ENCODE peak calls at places on chromosomes 12 and 14, in nine cellular contexts. Q is AG09309; L is fibroblast of lung; I is CD8-positive, alpha-beta T cell; W is HepG2; K is mucosa of descending colon; U is vagina; Z is stomach; O is HCT116. A is an unnamed sample.
A peak's percentile ranks its signal among the peaks of the same experiment; 100 is the strongest.

GRCh38 chr12:52776435-52776834 is 710 bp downstream of the KRT76 start:
- DNase-seq in Q (no peak), L (no peak), I (no peak), W (no peak), K (no peak), U (no peak), Z (no peak), O (no peak), A (no peak)

GRCh38 chr12:6953417-6954315 is 2.5 kb downstream of the PTPN6 start:
- DNase-seq in Q (no peak), L (peak; percentile 36), I (no peak), W (no peak), K (peak; percentile 67), U (no peak), Z (peak; percentile 54), O (no peak), A (no peak)

GRCh38 chr12:112170376-112170775 is 45.0 kb downstream of the TRAFD1 start:
- DNase-seq in Q (no peak), L (no peak), I (no peak), W (no peak), K (peak; percentile 15), U (no peak), Z (no peak), O (no peak), A (no peak)

GRCh38 chr12:52210186-52210924 is 18.5 kb upstream of the KRT80 start:
- DNase-seq in Q (no peak), L (peak; percentile 82), I (no peak), W (no peak), K (no peak), U (no peak), Z (no peak), O (no peak), A (no peak)

GRCh38 chr14:64757601-64758000 is 53.4 kb downstream of the PLEKHG3 start:
- DNase-seq in Q (no peak), L (no peak), I (no peak), W (no peak), K (no peak), U (no peak), Z (no peak), O (no peak), A (no peak)

GRCh38 chr12:5588231-5588995 is 156.5 kb downstream of the NTF3 start:
- DNase-seq in Q (no peak), L (peak; percentile 20), I (no peak), W (no peak), K (no peak), U (no peak), Z (no peak), O (no peak), A (peak; percentile 9)

GRCh38 chr12:81167694-81168093 is 89.8 kb downstream of the ACSS3 start:
- DNase-seq in Q (no peak), L (peak; percentile 61), I (no peak), W (no peak), K (no peak), U (no peak), Z (no peak), O (no peak), A (no peak)

GRCh38 chr14:24780278-24780677 is 146.3 kb upstream of the GZMB start:
- DNase-seq in Q (no peak), L (no peak), I (no peak), W (no peak), K (no peak), U (no peak), Z (no peak), O (no peak), A (no peak)

GRCh38 chr14:101449114-101449513 is 112.2 kb upstream of the DIO3 start:
- DNase-seq in Q (no peak), L (no peak), I (no peak), W (no peak), K (no peak), U (peak; percentile 82), Z (no peak), O (no peak), A (no peak)

GRCh38 chr12:113276306-113276705 is 55.0 kb downstream of the TPCN1 start:
- DNase-seq in Q (no peak), L (no peak), I (no peak), W (no peak), K (no peak), U (no peak), Z (no peak), O (no peak), A (no peak)

GRCh38 chr12:90575995-90576394 is 379.0 kb downstream of the CCER1 start:
- DNase-seq in Q (no peak), L (no peak), I (no peak), W (no peak), K (peak; percentile 4), U (no peak), Z (no peak), O (no peak), A (no peak)

GRCh38 chr12:108637631-108638030 is 3.9 kb upstream of the SELPLG start:
- DNase-seq in Q (no peak), L (no peak), I (no peak), W (no peak), K (no peak), U (no peak), Z (no peak), O (no peak), A (no peak)

GRCh38 chr12:108640802-108641445 is 7.2 kb upstream of the SELPLG start:
- DNase-seq in Q (no peak), L (peak; percentile 74), I (no peak), W (no peak), K (peak; percentile 63), U (no peak), Z (peak; percentile 51), O (no peak), A (no peak)

GRCh38 chr12:108638141-108638823 is 4.6 kb upstream of the SELPLG start:
- DNase-seq in Q (no peak), L (no peak), I (no peak), W (no peak), K (peak; percentile 36), U (peak; percentile 84), Z (peak; percentile 22), O (no peak), A (no peak)

GRCh38 chr12:108637222-108637621 is 3.5 kb upstream of the SELPLG start:
- DNase-seq in Q (no peak), L (no peak), I (no peak), W (no peak), K (no peak), U (no peak), Z (no peak), O (no peak), A (no peak)

GRCh38 chr12:108638997-108639822 is 5.5 kb upstream of the SELPLG start:
- DNase-seq in Q (no peak), L (no peak), I (no peak), W (no peak), K (no peak), U (no peak), Z (no peak), O (no peak), A (no peak)
- H3K4me3 ChIP-seq in Q (no peak overlapping the region), L (no peak overlapping the region), I (no peak overlapping the region), W (no peak overlapping the region), K (no peak overlapping the region), U (no peak overlapping the region), Z (no peak overlapping the region), O (no peak overlapping the region), A (no peak overlapping the region)

GRCh38 chr12:30811966-30812365 is 57.2 kb upstream of the CAPRIN2 start:
- DNase-seq in Q (no peak), L (no peak), I (no peak), W (no peak), K (no peak), U (no peak), Z (no peak), O (no peak), A (no peak)

GRCh38 chr12:30810918-30811317 is 56.2 kb upstream of the CAPRIN2 start:
- DNase-seq in Q (no peak), L (no peak), I (no peak), W (no peak), K (no peak), U (no peak), Z (no peak), O (no peak), A (no peak)

GRCh38 chr12:30805959-30806358 is 51.2 kb upstream of the CAPRIN2 start:
- DNase-seq in Q (no peak), L (no peak), I (no peak), W (no peak), K (no peak), U (no peak), Z (no peak), O (no peak), A (no peak)

GRCh38 chr12:30806989-30807694 is 52.4 kb upstream of the CAPRIN2 start:
- DNase-seq in Q (no peak), L (peak; percentile 73), I (no peak), W (peak; percentile 54), K (peak; percentile 49), U (no peak), Z (peak; percentile 41), O (peak; percentile 51), A (no peak)

DNA sequence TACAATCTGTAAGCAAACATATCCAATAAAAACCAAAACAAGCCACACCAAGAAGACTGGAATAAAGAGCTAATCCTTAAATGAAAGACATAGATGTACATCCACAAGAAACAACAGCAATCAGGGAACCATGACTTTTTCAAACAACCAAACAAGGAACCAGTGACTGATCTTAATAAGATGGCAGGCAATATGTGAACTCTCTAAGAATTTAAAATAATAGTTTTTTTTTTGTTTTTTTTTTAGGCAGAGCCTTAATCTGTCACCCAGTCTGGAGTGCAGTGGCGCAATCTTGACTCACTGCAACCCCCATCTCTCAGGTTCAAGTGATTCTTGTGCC is 52.9 kb upstream of the CAPRIN2 start:
- DNase-seq in Q (no peak), L (no peak), I (no peak), W (no peak), K (no peak), U (no peak), Z (no peak), O (no peak), A (no peak)
- TF ChIP-seq CTCF in Q (no peak), L (no peak), I (no peak), W (no peak), K (no peak), U (no peak), Z (no peak), O (no peak), A (no peak)

DNA sequence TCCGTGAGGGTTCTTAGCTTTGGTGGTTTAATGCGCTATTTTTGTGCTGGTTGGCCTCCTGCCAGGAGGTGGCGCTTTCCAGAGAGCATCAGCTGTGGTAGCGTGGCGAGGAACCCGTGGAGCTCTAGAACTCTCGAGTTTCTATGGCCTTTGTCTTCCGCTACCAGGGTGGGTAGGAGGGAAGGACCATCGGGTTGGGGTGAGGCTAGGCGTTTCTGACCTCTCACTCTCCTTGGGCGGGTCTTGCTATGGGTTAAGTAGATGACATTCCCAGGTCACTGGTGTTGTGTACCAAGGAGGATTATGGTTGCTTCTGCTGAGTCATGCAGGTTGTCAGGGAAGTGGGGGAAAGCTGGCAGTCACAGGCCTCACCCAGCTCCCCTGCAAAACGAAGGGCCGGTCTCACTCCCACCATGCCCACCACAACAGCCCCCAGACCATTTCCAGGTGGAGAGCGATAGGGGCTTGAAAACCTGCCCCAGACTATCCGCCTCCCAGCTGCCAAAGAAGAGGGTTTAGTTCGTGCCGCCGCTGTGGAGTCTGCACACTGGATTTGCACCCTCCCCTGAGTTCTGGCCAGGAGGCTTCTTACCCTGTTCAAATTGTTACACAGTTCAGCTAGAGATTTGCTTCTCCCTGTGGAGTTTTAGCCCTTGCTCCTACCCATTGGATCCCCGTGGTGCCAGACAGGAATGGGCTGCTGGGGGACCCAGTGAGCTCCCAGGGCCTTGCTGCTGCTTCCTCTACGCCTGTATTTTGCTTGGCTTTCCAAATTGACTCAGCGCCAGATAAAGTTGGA is 21.9 kb downstream of the RNFT2 start:
- DNase-seq in Q (no peak), L (no peak), I (no peak), W (no peak), K (peak; percentile 37), U (no peak), Z (no peak), O (peak; percentile 53), A (no peak)
- H3K4me3 ChIP-seq in Q (no peak overlapping the region), L (no peak overlapping the region), I (no peak overlapping the region), W (no peak overlapping the region), K (no peak overlapping the region), U (no peak overlapping the region), Z (no peak overlapping the region), O (peak overlapping the region; percentile 75), A (no peak overlapping the region)

GRCh38 chr12:89504560-89505346 is 19.8 kb downstream of the GALNT4 start:
- DNase-seq in Q (no peak), L (peak; percentile 59), I (no peak), W (no peak), K (no peak), U (no peak), Z (no peak), O (no peak), A (no peak)
- TF ChIP-seq CTCF in Q (no peak), L (no peak), I (no peak), W (no peak), K (no peak), U (no peak), Z (no peak), O (no peak), A (no peak)

A was measured in AG04449.